ENCODE peak calls at places on chromosomes 11 and 22, in six cellular contexts. T is CD8-positive, alpha-beta T cell; E is germinal center; Z is GM23248; R is stimulated activated CD8-positive, alpha-beta memory T cell treated with anti-CD3 and anti-CD28 coated beads, Interleukin-4, amount 100 ng/mL, for 24 hours; A is NCI-H2081 treated with DMSO at 0.1 percent for 48 hours. P is an unnamed sample.

GRCh38 chr11:73053964-73054363 is 88.2 kb downstream of the FCHSD2 start:
- DNase-seq in T (no peak), E (no peak), Z (no peak), R (no peak), A (no peak), P (no peak)

GRCh38 chr22:49046546-49047305 is 780.9 kb downstream of the BRD1 start:
- DNase-seq in T (no peak), E (peak; percentile 71), Z (no peak), R (peak; percentile 28), A (no peak), P (peak; percentile 25)

GRCh38 chr22:47996446-47996857 is 1234.0 kb downstream of the TBC1D22A start:
- DNase-seq in T (no peak), E (peak; percentile 78), Z (no peak), R (no peak), A (no peak), P (no peak)

GRCh38 chr22:41822289-41823057 is 10.4 kb upstream of the SREBF2 start:
- DNase-seq in T (no peak), E (peak; percentile 66), Z (peak; percentile 80), R (no peak), A (no peak), P (peak; percentile 82)

GRCh38 chr11:8963569-8964323 is 496 bp downstream of the TMEM9B start:
- DNase-seq in T (peak; percentile 72), E (peak; percentile 80), Z (peak; percentile 85), R (peak; percentile 61), A (peak; percentile 24), P (no peak)

GRCh38 chr11:92277871-92278270 is 53.3 kb downstream of the FAT3 start:
- DNase-seq in T (no peak), E (no peak), Z (no peak), R (no peak), A (no peak), P (no peak)

GRCh38 chr11:6925636-6926207 is 504 bp upstream of the ZNF215 start:
- DNase-seq in T (no peak), E (no peak), Z (peak; percentile 55), R (no peak), A (no peak), P (no peak)

GRCh38 chr22:19201130-19201857 is 22.8 kb upstream of the SLC25A1 start:
- DNase-seq in T (no peak), E (no peak), Z (no peak), R (no peak), A (no peak), P (no peak)

GRCh38 chr11:75566763-75567279 is 4.8 kb downstream of the SERPINH1 start:
- DNase-seq in T (no peak), E (no peak), Z (no peak), R (no peak), A (no peak), P (no peak)

GRCh38 chr11:22508691-22509090 is 116.9 kb downstream of the FANCF start:
- DNase-seq in T (no peak), E (no peak), Z (no peak), R (no peak), A (no peak), P (no peak)

GRCh38 chr11:2158966-2159365 is 2.0 kb downstream of the INS start:
- DNase-seq in T (no peak), E (no peak), Z (no peak), R (no peak), A (no peak), P (no peak)